ENCODE peak calls at places on chromosomes 5 and 9, in nine cellular contexts. One of them, this sample, is unnamed.

GRCh38 chr9:130770679-130771442 is 64.2 kb upstream of the ABL1 start:
- DNase-seq in uterus: no peak
- DNase-seq in cardiac fibroblast: peak; percentile 85
- DNase-seq in GOT3: no peak
- DNase-seq in Panc1: peak; percentile 18
- DNase-seq in stimulated activated CD4-positive, alpha-beta T cell treated with anti-CD3 and anti-CD28 coated beads, Interleukin-2, amount 100 ng/mL, for 24 hours: no peak
- DNase-seq in GM23338: peak; percentile 77
- DNase-seq in T follicular helper cell: no peak
- DNase-seq in neuronal stem cell: peak; percentile 39
- DNase-seq in this sample: peak; percentile 49

GRCh38 chr5:135304352-135305221 is 94.4 kb downstream of the MACROH2A1 start:
- DNase-seq in Panc1: no peak
- DNase-seq in T follicular helper cell: no peak
- DNase-seq in GM23338: peak; percentile 6
- DNase-seq in uterus: no peak
- DNase-seq in neuronal stem cell: no peak
- DNase-seq in cardiac fibroblast: peak; percentile 6
- DNase-seq in stimulated activated CD4-positive, alpha-beta T cell treated with anti-CD3 and anti-CD28 coated beads, Interleukin-2, amount 100 ng/mL, for 24 hours: no peak
- DNase-seq in GOT3: no peak
- DNase-seq in this sample: no peak

GRCh38 chr5:56211298-56211865 is 21.7 kb downstream of the ANKRD55 start:
- DNase-seq in T follicular helper cell: no peak
- DNase-seq in neuronal stem cell: peak; percentile 46
- DNase-seq in GOT3: peak; percentile 18
- DNase-seq in cardiac fibroblast: peak; percentile 96
- DNase-seq in uterus: no peak
- DNase-seq in Panc1: peak; percentile 64
- DNase-seq in GM23338: no peak
- DNase-seq in stimulated activated CD4-positive, alpha-beta T cell treated with anti-CD3 and anti-CD28 coated beads, Interleukin-2, amount 100 ng/mL, for 24 hours: no peak
- DNase-seq in this sample: no peak

GRCh38 chr5:133245191-133246052 is 193.6 kb downstream of the HSPA4 start:
- DNase-seq in neuronal stem cell: no peak
- DNase-seq in GM23338: no peak
- DNase-seq in cardiac fibroblast: peak; percentile 62
- DNase-seq in T follicular helper cell: no peak
- DNase-seq in uterus: no peak
- DNase-seq in GOT3: peak; percentile 23
- DNase-seq in Panc1: peak; percentile 92
- DNase-seq in stimulated activated CD4-positive, alpha-beta T cell treated with anti-CD3 and anti-CD28 coated beads, Interleukin-2, amount 100 ng/mL, for 24 hours: peak; percentile 34
- DNase-seq in this sample: no peak

GRCh38 chr9:21856301-21857094 is 54.1 kb downstream of the MTAP start:
- DNase-seq in T follicular helper cell: no peak
- DNase-seq in neuronal stem cell: no peak
- DNase-seq in GM23338: no peak
- DNase-seq in GOT3: no peak
- DNase-seq in stimulated activated CD4-positive, alpha-beta T cell treated with anti-CD3 and anti-CD28 coated beads, Interleukin-2, amount 100 ng/mL, for 24 hours: no peak
- DNase-seq in cardiac fibroblast: peak; percentile 8
- DNase-seq in Panc1: no peak
- DNase-seq in uterus: no peak
- DNase-seq in this sample: no peak

GRCh38 chr5:135740475-135740874 is 94.0 kb upstream of the SLC25A48 start:
- DNase-seq in stimulated activated CD4-positive, alpha-beta T cell treated with anti-CD3 and anti-CD28 coated beads, Interleukin-2, amount 100 ng/mL, for 24 hours: no peak
- DNase-seq in GM23338: no peak
- DNase-seq in uterus: no peak
- DNase-seq in cardiac fibroblast: no peak
- DNase-seq in GOT3: no peak
- DNase-seq in Panc1: no peak
- DNase-seq in T follicular helper cell: no peak
- DNase-seq in neuronal stem cell: no peak
- DNase-seq in this sample: no peak

GRCh38 chr9:133458643-133459312 is 1.0 kb upstream of the CACFD1 start:
- DNase-seq in Panc1: no peak
- DNase-seq in GM23338: no peak
- DNase-seq in T follicular helper cell: no peak
- DNase-seq in cardiac fibroblast: no peak
- DNase-seq in uterus: no peak
- DNase-seq in neuronal stem cell: no peak
- DNase-seq in GOT3: no peak
- DNase-seq in stimulated activated CD4-positive, alpha-beta T cell treated with anti-CD3 and anti-CD28 coated beads, Interleukin-2, amount 100 ng/mL, for 24 hours: no peak
- DNase-seq in this sample: no peak

GRCh38 chr5:43215073-43215631 is 23.1 kb downstream of the NIM1K start:
- DNase-seq in GOT3: no peak
- DNase-seq in neuronal stem cell: no peak
- DNase-seq in GM23338: no peak
- DNase-seq in T follicular helper cell: no peak
- DNase-seq in uterus: no peak
- DNase-seq in Panc1: no peak
- DNase-seq in stimulated activated CD4-positive, alpha-beta T cell treated with anti-CD3 and anti-CD28 coated beads, Interleukin-2, amount 100 ng/mL, for 24 hours: no peak
- DNase-seq in cardiac fibroblast: peak; percentile 17
- DNase-seq in this sample: no peak

GRCh38 chr5:177370488-177371119 is 12.9 kb downstream of the RGS14 start:
- DNase-seq in GM23338: peak; percentile 98
- DNase-seq in GOT3: no peak
- DNase-seq in neuronal stem cell: peak; percentile 91
- DNase-seq in uterus: peak; percentile 74
- DNase-seq in T follicular helper cell: no peak
- DNase-seq in stimulated activated CD4-positive, alpha-beta T cell treated with anti-CD3 and anti-CD28 coated beads, Interleukin-2, amount 100 ng/mL, for 24 hours: peak; percentile 65
- DNase-seq in cardiac fibroblast: peak; percentile 96
- DNase-seq in Panc1: no peak
- DNase-seq in this sample: peak; percentile 87

GRCh38 chr5:160036243-160036642 is 27.3 kb downstream of the TTC1 start:
- DNase-seq in GM23338: no peak
- DNase-seq in uterus: no peak
- DNase-seq in Panc1: no peak
- DNase-seq in T follicular helper cell: no peak
- DNase-seq in GOT3: no peak
- DNase-seq in cardiac fibroblast: no peak
- DNase-seq in stimulated activated CD4-positive, alpha-beta T cell treated with anti-CD3 and anti-CD28 coated beads, Interleukin-2, amount 100 ng/mL, for 24 hours: no peak
- DNase-seq in neuronal stem cell: no peak
- DNase-seq in this sample: no peak

GRCh38 chr5:95861221-95861857 is 38.8 kb upstream of the GLRX start:
- DNase-seq in neuronal stem cell: no peak
- DNase-seq in GM23338: no peak
- DNase-seq in T follicular helper cell: no peak
- DNase-seq in uterus: peak; percentile 76
- DNase-seq in GOT3: peak; percentile 11
- DNase-seq in stimulated activated CD4-positive, alpha-beta T cell treated with anti-CD3 and anti-CD28 coated beads, Interleukin-2, amount 100 ng/mL, for 24 hours: peak; percentile 33
- DNase-seq in cardiac fibroblast: peak; percentile 98
- DNase-seq in Panc1: peak; percentile 88
- DNase-seq in this sample: peak; percentile 20